ENCODE peak calls at places on chromosomes 6 and 20, in four cellular contexts. One of them, this sample, is unnamed. For H3K4me1, the result is how much of the 10 kb centered on the place peaks cover.

GRCh38 chr20:45459606-45460005 is 9.9 kb upstream of the WFDC2 start:
- DNase-seq in A549: peak
- DNase-seq in Peyer's patch: no peak
- DNase-seq in transverse colon: no peak
- DNase-seq in this sample: no peak

GRCh38 chr20:10557685-10558084 is 116.1 kb downstream of the JAG1 start:
- DNase-seq in A549: no peak
- DNase-seq in transverse colon: no peak
- DNase-seq in Peyer's patch: no peak
- DNase-seq in this sample: no peak

GRCh38 chr20:46943861-46944591 is 49.4 kb downstream of the EYA2 start:
- DNase-seq in A549: no peak
- DNase-seq in Peyer's patch: no peak
- DNase-seq in transverse colon: no peak
- DNase-seq in this sample: no peak

GRCh38 chr6:137581019-137581707 is 87.0 kb upstream of the OLIG3 start:
- DNase-seq in Peyer's patch: no peak
- DNase-seq in A549: no peak
- DNase-seq in transverse colon: no peak
- DNase-seq in this sample: no peak

GRCh38 chr6:5025911-5026819 is 22.3 kb upstream of the RPP40 start:
- DNase-seq in Peyer's patch: no peak
- DNase-seq in transverse colon: peak
- DNase-seq in A549: no peak
- DNase-seq in this sample: no peak

GRCh38 chr6:160034346-160034930 is 65.6 kb downstream of the IGF2R start:
- DNase-seq in transverse colon: no peak
- DNase-seq in Peyer's patch: no peak
- DNase-seq in A549: no peak
- DNase-seq in this sample: no peak

GRCh38 chr6:168578036-168578435 is 137.1 kb downstream of the SMOC2 start:
- DNase-seq in Peyer's patch: no peak
- DNase-seq in transverse colon: no peak
- DNase-seq in A549: no peak
- DNase-seq in this sample: no peak

GRCh38 chr20:59386819-59387218 is 86.4 kb downstream of the EDN3 start:
- DNase-seq in A549: no peak
- DNase-seq in Peyer's patch: no peak
- DNase-seq in transverse colon: no peak
- DNase-seq in this sample: no peak

GRCh38 chr6:93801101-93801847 is 381.9 kb upstream of the EPHA7 start:
- DNase-seq in A549: no peak
- DNase-seq in transverse colon: no peak
- DNase-seq in Peyer's patch: no peak
- DNase-seq in this sample: no peak

GRCh38 chr6:93806409-93807270 is 387.3 kb upstream of the EPHA7 start:
- DNase-seq in A549: no peak
- DNase-seq in Peyer's patch: no peak
- DNase-seq in transverse colon: no peak
- DNase-seq in this sample: no peak
- TF ChIP-seq POLR2A in A549: no peak
- TF ChIP-seq POLR2A in Peyer's patch: no peak
- TF ChIP-seq POLR2A in transverse colon: no peak
- TF ChIP-seq POLR2A in this sample: no peak

DNA sequence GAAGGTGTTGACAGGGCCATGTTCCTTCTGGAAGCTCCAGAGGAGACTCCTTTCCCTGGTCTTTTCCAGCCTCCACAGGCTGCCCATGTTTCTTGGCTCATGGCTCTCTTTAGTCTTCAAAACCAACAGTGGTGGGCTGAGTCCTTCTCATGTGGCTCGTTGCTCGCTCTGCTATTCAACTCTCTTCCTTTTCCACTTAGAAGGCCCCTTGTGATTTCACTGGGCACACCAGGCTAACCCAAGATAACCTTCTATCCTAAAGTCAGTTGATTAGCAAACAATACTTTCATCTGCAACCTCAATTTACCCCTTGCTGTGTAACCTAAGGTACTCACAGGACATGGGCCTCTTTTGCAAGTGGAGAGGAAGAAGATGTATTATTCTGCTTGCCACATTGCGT is 79.6 kb downstream of the UTRN start:
- DNase-seq in Peyer's patch: no peak
- DNase-seq in A549: no peak
- DNase-seq in transverse colon: no peak
- DNase-seq in this sample: no peak
- H3K4me1 ChIP-seq in Peyer's patch: under half
- H3K4me1 ChIP-seq in A549: under half
- H3K4me1 ChIP-seq in transverse colon: under half
- H3K4me1 ChIP-seq in this sample: under half

GRCh38 chr6:122829456-122829855 is 40.4 kb downstream of the SMPDL3A start:
- DNase-seq in A549: no peak
- DNase-seq in transverse colon: no peak
- DNase-seq in Peyer's patch: no peak
- DNase-seq in this sample: no peak
- H3K27ac ChIP-seq in A549: no peak
- H3K27ac ChIP-seq in transverse colon: no peak
- H3K27ac ChIP-seq in Peyer's patch: no peak
- H3K27ac ChIP-seq in this sample: no peak

GRCh38 chr6:125191916-125192609 is 38.5 kb downstream of the TPD52L1 start:
- DNase-seq in A549: peak
- DNase-seq in Peyer's patch: peak
- DNase-seq in transverse colon: peak
- DNase-seq in this sample: peak
- TF ChIP-seq POLR2A in A549: no peak
- TF ChIP-seq POLR2A in Peyer's patch: no peak
- TF ChIP-seq POLR2A in transverse colon: no peak
- TF ChIP-seq POLR2A in this sample: no peak

GRCh38 chr6:15254074-15254975 is 8.5 kb downstream of the JARID2 start:
- DNase-seq in A549: no peak
- DNase-seq in Peyer's patch: no peak
- DNase-seq in transverse colon: no peak
- DNase-seq in this sample: no peak
- H3K4me1 ChIP-seq in A549: under half
- H3K4me1 ChIP-seq in Peyer's patch: under half
- H3K4me1 ChIP-seq in transverse colon: under half
- H3K4me1 ChIP-seq in this sample: under half

DNA sequence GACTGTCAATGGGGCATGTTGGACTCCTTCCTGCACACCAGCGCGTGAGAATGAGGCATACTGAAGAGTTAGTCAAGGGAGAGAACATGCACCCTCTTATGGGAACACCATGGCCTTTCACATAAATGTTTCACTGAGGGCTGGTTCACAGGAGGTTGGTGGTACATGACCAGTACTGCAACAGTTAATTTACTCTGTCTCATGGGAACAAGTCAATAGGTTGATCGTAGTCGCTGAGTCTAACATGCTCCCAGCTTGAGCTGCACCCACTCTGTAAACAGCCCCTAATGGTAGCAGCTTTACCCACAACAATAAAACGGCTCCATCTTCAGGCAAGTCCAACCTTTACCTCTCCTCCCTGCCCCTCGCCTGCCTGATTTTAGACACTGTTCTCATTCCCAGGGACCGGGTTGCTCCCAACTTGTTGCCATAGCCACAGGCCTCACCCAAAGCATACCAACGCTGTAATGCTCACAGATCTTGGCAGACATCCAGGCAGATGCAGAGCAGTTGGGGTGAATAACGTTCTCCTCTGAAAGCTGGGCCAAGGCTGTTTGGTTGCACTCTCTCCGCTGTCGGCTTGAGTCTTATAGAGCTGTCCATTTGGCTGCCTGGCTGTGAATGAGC is 111.3 kb downstream of the LY86 start:
- DNase-seq in A549: peak
- DNase-seq in transverse colon: peak
- DNase-seq in Peyer's patch: peak
- DNase-seq in this sample: no peak
- H3K27ac ChIP-seq in A549: peak
- H3K27ac ChIP-seq in transverse colon: peak
- H3K27ac ChIP-seq in Peyer's patch: peak
- H3K27ac ChIP-seq in this sample: peak

GRCh38 chr20:39050555-39050902 is 88.4 kb downstream of the DHX35 start:
- DNase-seq in A549: no peak
- DNase-seq in Peyer's patch: no peak
- DNase-seq in transverse colon: no peak
- DNase-seq in this sample: no peak

GRCh38 chr20:39048000-39048696 is 86.0 kb downstream of the DHX35 start:
- DNase-seq in A549: peak
- DNase-seq in transverse colon: peak
- DNase-seq in Peyer's patch: peak
- DNase-seq in this sample: peak

GRCh38 chr20:39047417-39047985 is 85.4 kb downstream of the DHX35 start:
- DNase-seq in Peyer's patch: no peak
- DNase-seq in A549: no peak
- DNase-seq in transverse colon: no peak
- DNase-seq in this sample: no peak

GRCh38 chr20:39049148-39049547 is 87.0 kb downstream of the DHX35 start:
- DNase-seq in Peyer's patch: no peak
- DNase-seq in transverse colon: no peak
- DNase-seq in A549: no peak
- DNase-seq in this sample: no peak

GRCh38 chr20:39049684-39050554 is 87.8 kb downstream of the DHX35 start:
- DNase-seq in Peyer's patch: peak
- DNase-seq in transverse colon: peak
- DNase-seq in A549: peak
- DNase-seq in this sample: no peak
- TF ChIP-seq POLR2A in Peyer's patch: no peak
- TF ChIP-seq POLR2A in transverse colon: no peak
- TF ChIP-seq POLR2A in A549: peak
- TF ChIP-seq POLR2A in this sample: peak